ENCODE peak calls at places on chromosomes 12 and 14, in seven cellular contexts. K is Peyer's patch, T is tibial artery, R is cardiac muscle cell, Z is PC-9, I is prostate gland, F is IMR-90. Q is an unnamed sample. For H3K27me3 and H3K9me3, the result is how much of the 10 kb centered on the place peaks cover.

GRCh38 chr12:120261951-120262851 is 3.3 kb downstream of the PXN start:
- DNase-seq in I (peak), T (no peak), R (no peak), F (no peak), K (peak), Z (peak), Q (no peak)

GRCh38 chr12:119710941-119711551 is 43.1 kb downstream of the PRKAB1 start:
- DNase-seq in R (no peak), I (peak), F (no peak), T (no peak), K (no peak), Z (no peak), Q (no peak)

GRCh38 chr14:94805726-94806288 is 35.9 kb upstream of the GSC start:
- DNase-seq in F (no peak), K (no peak), R (no peak), T (no peak), Z (no peak), I (peak), Q (no peak)

GRCh38 chr14:102949062-102949800 is 26.8 kb downstream of the AMN start:
- DNase-seq in I (no peak), K (peak), F (peak), T (no peak), R (no peak), Z (no peak), Q (peak)

GRCh38 chr14:103072595-103073366 is 11.2 kb upstream of the LBHD2 start:
- DNase-seq in R (peak), K (peak), F (no peak), I (no peak), T (no peak), Z (no peak), Q (no peak)

GRCh38 chr12:70383484-70383883 is 17.4 kb downstream of the KCNMB4 start:
- DNase-seq in R (no peak), F (peak), T (no peak), I (no peak), K (no peak), Z (no peak), Q (no peak)

GRCh38 chr12:51183816-51184215 is 10.9 kb upstream of the TFCP2 start:
- DNase-seq in T (no peak), I (no peak), Z (peak), R (peak), F (peak), K (no peak), Q (no peak)

GRCh38 chr12:40012709-40013108 is 93.2 kb downstream of the SLC2A13 start:
- DNase-seq in I (no peak), F (peak), R (no peak), T (no peak), Z (no peak), K (no peak), Q (no peak)

GRCh38 chr12:117362391-117362790 is 965 bp upstream of the NOS1 start:
- DNase-seq in I (no peak), F (no peak), Z (no peak), R (no peak), T (no peak), K (no peak), Q (no peak)

GRCh38 chr12:75115748-75116147 is 93.9 kb downstream of the KCNC2 start:
- DNase-seq in Z (no peak), I (no peak), T (no peak), R (no peak), F (no peak), K (no peak), Q (no peak)
- H3K27me3 ChIP-seq in Z (under half), I (under half), T (under half), R (under half), F (under half), K (under half), Q (under half)

DNA sequence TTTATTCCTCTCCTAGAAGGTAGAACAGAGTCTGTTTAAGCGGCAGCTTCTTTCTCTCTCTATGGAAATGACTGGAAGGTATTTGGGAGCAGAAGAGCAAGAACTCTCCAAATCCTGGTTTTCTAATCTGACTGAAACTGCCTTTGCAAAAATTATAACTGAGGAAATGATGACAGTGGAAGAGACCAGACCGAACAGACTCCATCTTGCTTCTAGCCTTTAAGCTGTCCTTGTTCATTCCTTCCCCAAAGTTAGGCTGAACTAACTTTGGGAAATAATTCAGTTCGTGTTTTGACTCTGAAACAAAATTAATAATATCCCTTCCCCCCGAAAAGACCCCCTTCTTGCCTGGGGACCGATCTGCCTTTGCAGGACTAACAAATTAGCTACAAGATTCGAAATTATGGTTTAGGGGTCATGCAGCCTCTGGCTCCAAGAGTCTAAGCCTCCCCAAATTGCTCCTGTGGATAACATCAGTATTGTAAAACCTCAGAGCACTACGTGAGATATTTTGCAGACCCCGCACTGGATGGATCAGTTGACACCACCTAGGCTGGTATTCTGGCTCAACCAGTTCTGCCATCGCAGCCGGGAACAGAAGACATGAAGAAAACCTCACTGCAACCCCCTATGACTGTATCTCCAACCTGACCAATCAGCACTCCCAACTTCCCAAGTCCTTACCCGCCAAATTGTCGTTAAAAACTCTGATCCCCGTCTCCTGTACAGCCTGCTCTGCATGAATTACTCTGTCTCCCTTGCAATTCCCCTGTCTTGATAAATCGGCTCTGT is 14.1 kb downstream of the SELPLG start:
- DNase-seq in R (no peak), F (no peak), T (no peak), K (no peak), I (no peak), Z (no peak), Q (no peak)
- H3K9me3 ChIP-seq in R (under half), F (under half), T (under half), K (under half), I (under half), Z (under half), Q (under half)

DNA sequence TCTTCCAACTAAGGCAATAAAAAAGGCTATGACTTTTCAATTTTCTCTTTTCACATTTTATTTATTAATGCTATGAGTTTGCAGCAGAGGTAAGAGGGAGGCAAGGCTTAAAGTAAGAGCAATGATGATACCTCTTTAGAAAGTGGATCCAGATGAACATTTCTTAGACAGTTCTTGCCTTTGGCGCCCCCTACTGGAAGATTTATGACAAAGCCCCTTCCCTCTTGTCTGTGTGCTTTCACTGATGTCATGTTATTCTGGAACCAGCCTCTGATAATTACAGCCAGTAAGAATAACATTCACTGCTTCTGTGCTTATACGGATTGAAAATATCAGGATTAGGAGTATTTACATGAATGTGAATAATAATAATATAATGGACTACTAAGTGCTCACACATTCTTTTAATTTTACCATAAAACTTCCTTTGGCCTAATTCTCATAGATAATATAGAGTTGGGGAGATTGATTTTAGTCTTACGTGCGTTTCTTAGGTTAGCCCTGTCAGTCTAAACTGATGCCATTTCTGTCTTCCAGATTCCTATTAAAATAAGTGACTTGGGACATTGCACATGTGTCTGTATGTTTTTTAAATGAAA is 1929.9 kb upstream of the SEL1L start:
- DNase-seq in F (peak), I (peak), R (peak), T (no peak), Z (no peak), K (no peak), Q (no peak)
- TF ChIP-seq CTCF in F (peak), I (peak), R (peak), T (peak), Z (peak), K (peak), Q (no peak)

DNA sequence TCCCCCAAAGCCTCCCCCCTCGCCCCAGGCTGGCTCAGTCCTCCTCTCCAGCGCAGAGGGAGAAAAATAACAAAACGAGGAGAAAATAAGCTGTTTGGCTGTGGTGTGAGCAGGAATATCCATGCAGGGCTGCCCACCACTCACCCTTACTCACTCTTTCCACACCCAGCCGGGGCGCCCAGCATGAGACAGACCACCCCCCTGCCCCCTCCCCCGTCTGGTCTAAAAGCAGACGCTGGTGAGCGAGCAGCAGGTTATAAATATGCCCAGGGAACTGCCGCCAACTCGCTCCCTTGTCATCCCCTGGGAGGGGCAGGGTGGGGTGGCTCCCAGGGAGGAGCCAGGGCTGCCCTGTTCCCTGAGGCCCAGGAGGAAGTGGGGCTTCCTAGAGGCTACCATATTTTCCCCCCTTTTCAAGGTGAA is 7.4 kb downstream of the WNT1 start:
- DNase-seq in K (no peak), R (peak), F (no peak), Z (no peak), I (no peak), T (no peak), Q (no peak)
- H3K27me3 ChIP-seq in K (under half), R (half or more), F (half or more), Z (under half), I (under half), T (under half), Q (under half)

DNA sequence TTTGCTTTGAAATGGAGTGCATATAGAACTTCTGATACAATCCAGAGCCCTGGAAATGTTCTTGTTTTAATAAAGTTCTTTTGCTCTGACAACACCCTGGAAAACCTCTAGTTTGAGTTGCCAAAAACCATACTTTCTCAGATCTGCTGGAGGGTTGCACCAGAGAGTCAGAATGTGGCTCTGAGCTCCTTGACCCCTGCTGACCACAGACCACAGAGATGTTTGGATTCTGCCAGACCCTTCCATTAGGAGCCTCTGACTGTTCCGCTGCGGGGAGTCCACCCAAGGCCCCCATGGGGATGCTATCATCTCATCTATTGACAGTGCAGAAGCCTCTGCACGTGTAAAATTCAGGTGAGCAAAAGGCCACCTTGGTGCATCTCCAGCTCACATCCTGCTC is 332.6 kb downstream of the GLT1D1 start:
- DNase-seq in T (no peak), K (no peak), I (no peak), F (no peak), Z (no peak), R (no peak), Q (no peak)
- H3K9me3 ChIP-seq in T (under half), K (under half), I (under half), F (under half), Z (under half), R (under half), Q (under half)

DNA sequence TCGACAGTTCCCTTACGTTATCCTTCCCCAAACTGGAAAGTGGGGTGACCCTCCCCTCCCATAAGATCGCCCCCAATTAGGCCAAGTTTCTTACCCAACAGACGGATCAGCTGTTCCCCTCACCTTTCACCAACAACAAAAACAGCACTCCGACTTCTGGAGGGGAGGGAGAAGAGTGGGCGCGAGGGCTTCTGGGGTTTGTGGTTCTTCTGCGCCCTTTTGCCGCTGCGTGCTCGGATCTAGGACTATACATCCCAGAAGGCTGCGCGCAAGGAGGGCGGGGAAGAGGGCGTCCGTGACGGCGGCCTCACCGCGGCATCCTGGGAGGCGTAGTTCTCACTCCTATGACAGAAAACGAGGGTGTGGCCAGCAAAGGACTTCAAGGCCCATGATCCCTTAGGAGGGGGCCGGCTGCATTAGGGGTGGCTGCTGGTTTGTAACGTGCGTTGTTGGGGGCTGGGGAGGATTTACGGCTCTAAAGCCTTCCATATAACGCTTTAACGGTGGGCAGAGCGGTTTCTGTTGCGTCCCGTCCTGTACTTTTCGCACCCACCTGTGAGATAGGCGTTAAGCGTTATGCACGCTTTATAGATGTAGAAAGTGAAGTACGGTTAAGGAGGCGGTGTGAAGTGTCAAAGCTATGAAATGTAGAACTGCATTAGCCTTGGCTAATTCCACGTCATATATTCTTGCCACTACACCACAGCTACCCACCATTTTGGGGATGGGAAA is at the start of gene CALCOCO1:
- DNase-seq in F (peak), K (peak), Z (peak), I (peak), R (peak), T (peak), Q (peak)
- TF ChIP-seq CTCF in F (no peak), K (no peak), Z (no peak), I (peak), R (no peak), T (no peak), Q (no peak)

GRCh38 chr12:106584104-106585064 is 1.6 kb downstream of the RFX4 start:
- DNase-seq in I (no peak), Z (no peak), K (no peak), T (no peak), R (peak), F (no peak), Q (no peak)
- H3K27me3 ChIP-seq in I (half or more), Z (half or more), K (half or more), T (half or more), R (half or more), F (half or more), Q (half or more)